ENCODE peak calls at places on chromosomes 16 and 17, in five cellular contexts. H is IMR-90, W is mesendoderm, J is neuronal stem cell, G is mesenchymal stem cell. B is an unnamed sample.

GRCh38 chr17:83203472-83204221 is 124.2 kb downstream of the METRNL start:
- DNase-seq in G (no peak), H (no peak), J (no peak), W (no peak), B (no peak)

GRCh38 chr17:28871056-28871579 is 16.3 kb downstream of the ERAL1 start:
- DNase-seq in G (no peak), W (no peak), H (no peak), J (no peak), B (no peak)

GRCh38 chr16:65909310-65910050 is 457.0 kb upstream of the CDH5 start:
- DNase-seq in J (no peak), G (no peak), H (no peak), W (no peak), B (no peak)

GRCh38 chr17:27939489-27940465 is 46.6 kb upstream of the LYRM9 start:
- DNase-seq in G (no peak), J (no peak), W (no peak), H (no peak), B (no peak)

GRCh38 chr16:22191966-22192260 is 14.2 kb upstream of the EEF2K start:
- DNase-seq in G (no peak), J (no peak), H (peak; percentile 17), W (no peak), B (no peak)

GRCh38 chr16:23527961-23528634 is 17.8 kb upstream of the GGA2 start:
- DNase-seq in H (no peak), W (peak; percentile 17), J (no peak), G (no peak), B (no peak)

GRCh38 chr17:37373530-37374159 is 2.1 kb upstream of the C17orf78 start:
- DNase-seq in H (peak; percentile 87), J (peak; percentile 69), W (peak; percentile 93), G (peak; percentile 86), B (peak; percentile 89)

GRCh38 chr17:2724783-2725164 is 13.2 kb upstream of the CLUH start:
- DNase-seq in G (peak; percentile 30), H (peak; percentile 26), J (peak; percentile 49), W (peak; percentile 89), B (peak; percentile 85)

GRCh38 chr17:43220511-43221125 is 7.8 kb downstream of the CCDC200 start:
- DNase-seq in J (no peak), H (no peak), W (no peak), G (no peak), B (no peak)

GRCh38 chr17:34816806-34817205 is 144.5 kb downstream of the CCT6B start:
- DNase-seq in W (peak; percentile 54), G (no peak), J (no peak), H (no peak), B (peak; percentile 68)

GRCh38 chr17:2396568-2397246 is 4.2 kb downstream of the MNT start:
- DNase-seq in W (peak; percentile 95), H (peak; percentile 98), G (peak; percentile 100), J (peak; percentile 90), B (peak; percentile 99)

GRCh38 chr16:56689171-56689570 is 6.9 kb downstream of the MT1X start:
- DNase-seq in J (no peak), G (no peak), H (no peak), W (no peak), B (no peak)

GRCh38 chr16:49810769-49811315 is 45.1 kb downstream of the ZNF423 start:
- DNase-seq in G (no peak), W (no peak), J (no peak), H (no peak), B (no peak)

GRCh38 chr17:10674696-10675095 is 17.6 kb upstream of the MYH3 start:
- DNase-seq in J (no peak), G (no peak), H (no peak), W (no peak), B (no peak)
- H2AK5ac ChIP-seq in J (no peak overlapping the region), G (no peak overlapping the region), H (no peak overlapping the region), W (no peak overlapping the region), B (no peak overlapping the region)

GRCh38 chr17:61450641-61451537 is 1.3 kb upstream of the TBX4 start:
- DNase-seq in H (no peak), W (peak; percentile 81), J (no peak), G (no peak), B (peak; percentile 73)
- H2AK5ac ChIP-seq in H (no peak overlapping the region), W (no peak overlapping the region), J (peak overlapping the region; percentile 29), G (no peak overlapping the region), B (no peak overlapping the region)

DNA sequence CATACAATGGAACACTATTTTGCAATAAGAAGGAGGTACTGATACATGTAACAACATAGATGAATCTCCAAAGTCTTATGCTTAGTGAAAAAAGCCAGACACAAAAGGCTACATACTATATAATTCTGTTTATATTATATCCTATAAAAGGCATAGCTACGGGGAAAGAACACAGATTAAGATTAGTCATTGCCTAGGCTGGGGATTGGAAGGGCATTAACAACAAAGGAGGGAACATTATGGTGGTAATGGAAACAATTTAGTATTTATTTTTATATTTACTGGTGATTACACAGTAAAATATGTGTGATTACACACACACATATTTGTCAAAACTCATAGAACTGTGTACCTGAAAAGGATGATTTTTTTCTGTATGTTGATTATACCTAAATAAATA is 278.1 kb downstream of the ZFHX3 start:
- DNase-seq in H (no peak), J (no peak), W (no peak), G (peak; percentile 13), B (no peak)
- H2AK5ac ChIP-seq in H (no peak overlapping the region), J (no peak overlapping the region), W (no peak overlapping the region), G (no peak overlapping the region), B (no peak overlapping the region)

GRCh38 chr17:56667925-56668324 is 74.4 kb downstream of the NOG start:
- DNase-seq in G (no peak), H (no peak), J (no peak), W (no peak), B (no peak)

GRCh38 chr17:56676807-56677206 is 83.3 kb downstream of the NOG start:
- DNase-seq in W (no peak), J (no peak), H (no peak), G (no peak), B (no peak)

GRCh38 chr17:56675876-56676660 is 82.6 kb downstream of the NOG start:
- DNase-seq in W (no peak), J (no peak), G (no peak), H (no peak), B (no peak)

GRCh38 chr17:56674401-56674925 is 81.0 kb downstream of the NOG start:
- DNase-seq in W (no peak), H (no peak), G (no peak), J (no peak), B (no peak)

GRCh38 chr17:56672195-56672594 is 78.7 kb downstream of the NOG start:
- DNase-seq in J (no peak), W (no peak), H (no peak), G (no peak), B (no peak)
- H2AK5ac ChIP-seq in J (no peak overlapping the region), W (no peak overlapping the region), H (no peak overlapping the region), G (no peak overlapping the region), B (no peak overlapping the region)

GRCh38 chr17:79733692-79734070 is 2.9 kb downstream of the ENPP7 start:
- DNase-seq in W (no peak), J (no peak), H (no peak), G (no peak), B (no peak)
- H2AK5ac ChIP-seq in W (no peak overlapping the region), J (peak overlapping the region; percentile 95), H (no peak overlapping the region), G (no peak overlapping the region), B (no peak overlapping the region)

GRCh38 chr17:64130559-64131001 is 636 bp upstream of the ERN1 start:
- DNase-seq in J (no peak), W (no peak), H (peak; percentile 80), G (peak; percentile 87), B (no peak)
- H2AK5ac ChIP-seq in J (peak overlapping the region; percentile 70), W (no peak overlapping the region), H (peak overlapping the region; percentile 80), G (no peak overlapping the region), B (no peak overlapping the region)

GRCh38 chr17:81300586-81301155 is 5.6 kb upstream of the SLC38A10 start:
- DNase-seq in W (no peak), H (no peak), J (no peak), G (no peak), B (no peak)
- H2AK5ac ChIP-seq in W (no peak overlapping the region), H (no peak overlapping the region), J (peak overlapping the region; percentile 91), G (no peak overlapping the region), B (no peak overlapping the region)

DNA sequence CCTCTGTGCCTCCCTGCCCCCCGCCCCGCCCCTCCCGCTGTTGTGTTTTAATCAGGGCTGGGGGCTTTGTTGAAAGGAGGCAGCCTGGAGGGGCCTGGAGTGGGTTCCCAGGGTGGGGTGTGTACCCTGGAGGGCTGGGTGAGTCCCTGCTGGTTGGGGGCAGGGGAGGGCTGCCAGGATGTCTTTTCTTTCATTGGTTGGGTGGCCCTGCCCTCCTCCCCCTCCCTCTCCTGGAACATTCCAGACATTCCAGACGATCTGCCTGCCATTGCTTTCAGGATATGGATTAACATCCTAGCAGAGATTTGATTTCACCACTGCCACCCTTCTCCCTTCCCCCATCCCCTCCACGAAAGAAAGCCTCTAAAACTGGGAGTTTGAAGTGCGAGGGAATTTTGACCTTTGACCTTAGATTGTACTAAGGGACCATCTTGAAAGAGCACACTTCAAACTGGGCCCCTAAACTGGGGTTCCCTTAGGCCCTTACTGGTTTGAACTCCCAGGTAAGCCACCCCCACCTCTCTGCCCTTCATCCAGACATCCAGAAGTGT is 25.3 kb downstream of the IGF2BP1 start:
- DNase-seq in G (no peak), W (peak; percentile 99), H (peak; percentile 49), J (peak; percentile 83), B (peak; percentile 96)
- H2AK5ac ChIP-seq in G (peak overlapping the region; percentile 72), W (no peak overlapping the region), H (peak overlapping the region; percentile 98), J (no peak overlapping the region), B (no peak overlapping the region)

GRCh38 chr17:4448197-4448980 is 14.6 kb downstream of the SPNS3 start:
- DNase-seq in H (no peak), G (no peak), J (no peak), W (no peak), B (no peak)

GRCh38 chr17:4445731-4446130 is 12.0 kb downstream of the SPNS3 start:
- DNase-seq in G (no peak), H (no peak), J (no peak), W (no peak), B (no peak)

GRCh38 chr17:4450710-4451316 is 17.1 kb downstream of the SPNS3 start:
- DNase-seq in W (no peak), H (no peak), G (no peak), J (no peak), B (no peak)

GRCh38 chr17:4446326-4447051 is 12.7 kb downstream of the SPNS3 start:
- DNase-seq in J (no peak), G (no peak), W (no peak), H (no peak), B (no peak)

DNA sequence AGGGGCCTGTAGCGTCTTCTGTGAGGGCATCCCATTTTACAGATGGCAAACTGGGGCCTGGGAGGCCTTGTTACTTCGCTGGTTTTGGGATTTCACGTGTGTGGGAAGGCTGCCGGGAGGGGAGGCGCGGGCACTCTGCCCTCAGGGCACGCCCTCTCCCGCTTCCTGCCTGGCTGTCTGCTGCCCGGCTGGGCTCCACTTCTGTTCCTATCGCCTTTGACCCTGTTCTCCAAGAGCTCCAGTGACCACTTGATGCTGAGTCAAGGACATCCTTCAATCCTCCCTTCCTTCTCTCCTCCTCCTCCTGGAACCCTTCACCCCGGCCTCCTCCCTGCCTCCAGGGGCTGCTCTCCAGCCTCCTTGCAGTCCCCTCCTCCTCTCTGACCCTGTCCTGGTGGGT is 16.0 kb downstream of the SPNS3 start:
- DNase-seq in H (no peak), J (no peak), G (no peak), W (no peak), B (no peak)
- H2AK5ac ChIP-seq in H (no peak overlapping the region), J (peak overlapping the region; percentile 45), G (no peak overlapping the region), W (no peak overlapping the region), B (no peak overlapping the region)

DNA sequence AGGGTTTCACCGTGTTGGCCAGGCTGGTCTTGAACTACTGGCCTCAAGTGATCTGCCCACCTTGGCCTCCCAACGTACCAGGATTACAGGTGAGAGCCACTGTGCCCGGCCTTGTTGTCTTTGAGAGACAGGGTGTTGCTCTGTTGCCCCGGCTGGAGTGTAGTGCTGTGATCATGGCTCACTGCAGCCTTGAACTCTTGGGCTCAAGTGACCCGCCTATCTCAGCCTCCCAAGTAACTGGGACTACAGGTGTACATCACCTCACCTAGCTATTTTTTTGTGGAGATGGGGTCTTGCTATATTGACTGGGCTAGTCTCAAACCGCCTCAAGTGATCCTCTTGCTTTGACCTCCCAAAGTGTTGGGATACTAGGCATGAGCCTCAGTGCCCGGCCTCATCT is 68.4 kb downstream of the PGS1 start:
- DNase-seq in J (no peak), H (no peak), G (no peak), W (no peak), B (no peak)
- H2AK5ac ChIP-seq in J (no peak overlapping the region), H (no peak overlapping the region), G (no peak overlapping the region), W (no peak overlapping the region), B (no peak overlapping the region)

B was measured in H9.